ENCODE peak calls at places on chromosome 15, in five cellular contexts. Q is neuronal stem cell, A is tibial artery, F is IMR-90, N is body of pancreas. K is an unnamed sample.
A peak's percentile ranks its signal among the peaks of the same experiment; 100 is the strongest.

GRCh38 chr15:31221936-31222515 is 104.6 kb upstream of the KLF13 start:
- DNase-seq in F (no peak), A (no peak), Q (no peak), N (no peak), K (no peak)

GRCh38 chr15:80669599-80670273 is 25.4 kb upstream of the ABHD17C start:
- DNase-seq in F (peak; percentile 70), Q (no peak), A (no peak), N (no peak), K (no peak)

GRCh38 chr15:71781179-71781964 is 29.0 kb upstream of the NR2E3 start:
- DNase-seq in F (peak; percentile 79), A (peak; percentile 54), N (no peak), Q (no peak), K (no peak)

GRCh38 chr15:29031502-29032228 is 145.9 kb downstream of the APBA2 start:
- DNase-seq in N (no peak), Q (no peak), F (no peak), A (no peak), K (no peak)

GRCh38 chr15:61575597-61575996 is 346.5 kb upstream of the RORA start:
- DNase-seq in F (no peak), N (no peak), A (no peak), Q (no peak), K (no peak)

GRCh38 chr15:38562278-38562677 is 2.3 kb downstream of the RASGRP1 start:
- DNase-seq in Q (no peak), N (no peak), A (no peak), F (no peak), K (no peak)

GRCh38 chr15:89971592-89971997 is 29.5 kb upstream of the ZNF710 start:
- DNase-seq in F (peak; percentile 52), N (peak; percentile 75), Q (peak; percentile 41), A (no peak), K (peak; percentile 80)

GRCh38 chr15:67882487-67883227 is 42.8 kb upstream of the RNU6-1 start:
- DNase-seq in A (no peak), N (no peak), F (peak; percentile 8), Q (no peak), K (no peak)

GRCh38 chr15:83654379-83655236 is 685 bp downstream of the ADAMTSL3 start:
- DNase-seq in A (peak; percentile 78), N (peak; percentile 49), F (no peak), Q (no peak), K (no peak)

GRCh38 chr15:29140475-29141172 is 129.0 kb downstream of the NSMCE3 start:
- DNase-seq in N (no peak), Q (no peak), A (peak; percentile 57), F (no peak), K (no peak)

GRCh38 chr15:55530861-55531313 is 22.9 kb upstream of the DNAAF4 start:
- DNase-seq in A (no peak), N (no peak), Q (no peak), F (peak; percentile 68), K (no peak)

GRCh38 chr15:72285927-72286516 is 13.7 kb upstream of the PARP6 start:
- DNase-seq in F (peak; percentile 14), Q (no peak), N (peak; percentile 63), A (no peak), K (peak; percentile 41)

GRCh38 chr15:51114437-51115119 is 19.9 kb upstream of the TNFAIP8L3 start:
- DNase-seq in A (peak; percentile 85), F (no peak), N (no peak), Q (no peak), K (no peak)

GRCh38 chr15:101221858-101222257 is 30.0 kb downstream of the CHSY1 start:
- DNase-seq in Q (no peak), A (no peak), N (no peak), F (no peak), K (no peak)

GRCh38 chr15:69468241-69469121 is 15.9 kb downstream of the RPLP1 start:
- DNase-seq in N (no peak), Q (no peak), F (peak; percentile 87), A (peak; percentile 47), K (peak; percentile 38)
- H3K27ac ChIP-seq in N (no peak overlapping the region), Q (no peak overlapping the region), F (no peak overlapping the region), A (no peak overlapping the region), K (peak overlapping the region; percentile 23)

DNA sequence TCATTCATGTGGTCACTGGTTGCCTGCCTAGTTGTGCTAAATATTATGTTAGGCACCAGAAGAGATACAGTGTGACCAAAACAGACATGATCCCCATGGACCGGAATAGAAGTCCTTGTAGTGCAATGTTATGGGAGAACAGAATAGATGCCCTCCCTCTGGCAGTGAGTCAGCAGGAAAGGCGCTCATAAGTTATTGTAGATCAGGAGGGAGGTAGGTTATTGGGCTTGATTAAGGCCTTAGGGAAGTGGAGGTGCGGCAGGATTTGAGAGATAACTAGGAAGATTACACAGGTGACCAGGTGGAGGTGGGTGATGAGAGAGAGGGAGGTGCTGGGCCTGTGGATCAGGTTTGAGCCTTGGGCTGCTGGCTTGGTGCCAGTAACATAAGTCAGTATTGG is 5.3 kb downstream of the MCTP2 start:
- DNase-seq in F (no peak), N (no peak), Q (no peak), A (no peak), K (no peak)
- H3K27ac ChIP-seq in F (no peak overlapping the region), N (no peak overlapping the region), Q (no peak overlapping the region), A (no peak overlapping the region), K (no peak overlapping the region)

GRCh38 chr15:44173813-44174212 is 21.3 kb downstream of the FRMD5 start:
- DNase-seq in Q (no peak), A (no peak), F (no peak), N (no peak), K (no peak)

GRCh38 chr15:44181410-44181809 is 13.7 kb downstream of the FRMD5 start:
- DNase-seq in N (no peak), A (no peak), F (no peak), Q (no peak), K (no peak)

DNA sequence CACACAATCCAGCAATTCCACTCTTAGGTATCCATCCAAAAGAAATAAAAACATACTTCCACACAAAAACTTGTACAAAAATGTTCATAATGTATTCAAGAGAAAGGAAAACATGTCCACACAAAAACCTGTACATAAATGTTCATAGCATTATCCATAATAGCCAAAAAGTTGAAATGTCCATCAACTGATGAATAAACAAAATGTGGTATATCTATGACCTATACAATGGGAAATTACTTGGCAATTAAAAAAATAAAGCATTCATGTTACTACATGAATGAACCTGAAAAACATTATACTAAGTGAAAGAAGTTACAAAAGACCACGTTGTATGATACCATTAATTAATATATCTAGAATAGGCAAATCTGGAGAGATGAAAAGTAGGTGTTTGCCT is 17.9 kb downstream of the FRMD5 start:
- DNase-seq in A (no peak), F (no peak), Q (no peak), N (no peak), K (no peak)
- H3K27ac ChIP-seq in A (no peak overlapping the region), F (no peak overlapping the region), Q (no peak overlapping the region), N (no peak overlapping the region), K (no peak overlapping the region)

DNA sequence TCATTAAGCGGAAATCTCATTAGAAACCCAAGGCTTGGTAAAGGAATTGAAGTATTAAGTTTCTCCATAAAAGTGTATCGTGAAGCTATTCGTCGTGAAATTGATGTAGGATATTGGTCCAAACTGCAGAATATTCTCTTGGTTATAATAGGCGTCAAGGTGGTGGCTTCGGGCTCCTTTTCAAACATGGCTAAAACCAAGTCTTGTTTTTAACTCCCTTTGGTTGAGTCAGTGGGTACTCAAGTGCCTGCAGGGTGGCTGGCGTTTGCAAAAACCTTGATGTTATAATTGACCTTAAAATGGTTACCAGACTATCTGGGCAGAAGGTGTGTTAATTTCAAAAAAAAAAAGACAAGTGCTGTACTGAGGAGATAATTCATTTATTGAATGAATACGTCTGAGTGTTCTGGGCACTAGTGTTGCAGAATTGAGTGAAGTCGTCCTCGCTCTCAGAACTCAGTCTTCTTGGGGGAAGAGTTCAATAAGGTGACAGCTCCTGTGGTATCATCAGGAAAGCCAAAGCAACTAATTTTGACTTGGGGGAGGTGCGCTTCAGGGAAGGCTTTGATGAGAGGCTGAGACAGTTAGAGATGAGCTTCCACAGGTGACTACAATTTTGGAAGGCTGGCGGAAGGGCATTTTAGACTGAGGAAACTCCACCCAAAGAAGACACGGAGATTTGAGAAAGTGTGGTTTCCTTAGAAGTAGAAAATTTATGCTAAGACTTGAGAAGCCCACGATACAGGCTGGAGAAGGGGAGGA is 1.6 kb downstream of the UBE2Q2 start:
- DNase-seq in N (no peak), F (no peak), Q (no peak), A (no peak), K (no peak)
- H3K27ac ChIP-seq in N (peak overlapping the region; percentile 37), F (no peak overlapping the region), Q (no peak overlapping the region), A (peak overlapping the region; percentile 93), K (peak overlapping the region; percentile 69)

GRCh38 chr15:35507932-35508638 is 37.9 kb downstream of the DPH6 start:
- DNase-seq in Q (peak; percentile 5), A (no peak), N (no peak), F (no peak), K (peak; percentile 9)

GRCh38 chr15:35505152-35505551 is 40.8 kb downstream of the DPH6 start:
- DNase-seq in F (peak; percentile 22), A (no peak), N (no peak), Q (no peak), K (no peak)

GRCh38 chr15:35506272-35506870 is 39.6 kb downstream of the DPH6 start:
- DNase-seq in Q (peak; percentile 1), A (no peak), N (no peak), F (no peak), K (no peak)

GRCh38 chr15:35505816-35506215 is 40.1 kb downstream of the DPH6 start:
- DNase-seq in Q (no peak), A (no peak), N (no peak), F (no peak), K (no peak)
- H3K27ac ChIP-seq in Q (no peak overlapping the region), A (no peak overlapping the region), N (no peak overlapping the region), F (no peak overlapping the region), K (no peak overlapping the region)

GRCh38 chr15:85379403-85380131 is 836 bp upstream of the AKAP13 start:
- DNase-seq in N (peak; percentile 30), A (no peak), Q (no peak), F (no peak), K (peak; percentile 17)
- H3K27ac ChIP-seq in N (peak overlapping the region; percentile 73), A (peak overlapping the region; percentile 63), Q (no peak overlapping the region), F (peak overlapping the region; percentile 28), K (peak overlapping the region; percentile 83)

GRCh38 chr15:92638709-92639365 is 16.7 kb downstream of the FAM174B start:
- DNase-seq in N (peak; percentile 65), Q (no peak), F (no peak), A (no peak), K (no peak)
- H3K27ac ChIP-seq in N (peak overlapping the region; percentile 87), Q (no peak overlapping the region), F (peak overlapping the region; percentile 76), A (no peak overlapping the region), K (no peak overlapping the region)

K was measured in SK-N-SH.